ENCODE peak calls at places on chromosome 1, in five cellular contexts. F is HFFc6, P is NB4, Y is lower leg skin, R is choroid plexus epithelial cell. U is an unnamed sample.

GRCh38 chr1:118948351-118948750 is 39.8 kb downstream of the TBX15 start:
- DNase-seq in R (peak; percentile 37), P (no peak), Y (no peak), F (no peak), U (no peak)

GRCh38 chr1:41811978-41812852 is 106.5 kb downstream of the HIVEP3 start:
- DNase-seq in F (peak; percentile 56), Y (peak; percentile 25), P (peak; percentile 74), R (peak; percentile 90), U (peak; percentile 80)

GRCh38 chr1:234617986-234618725 is 8.2 kb upstream of the IRF2BP2 start:
- DNase-seq in R (peak; percentile 63), Y (no peak), P (no peak), F (peak; percentile 49), U (peak; percentile 88)

GRCh38 chr1:150072959-150073358 is 5.4 kb downstream of the VPS45 start:
- DNase-seq in Y (no peak), P (peak; percentile 37), F (peak; percentile 36), R (peak; percentile 60), U (no peak)

GRCh38 chr1:153661111-153661708 is 2.7 kb downstream of the SNAPIN start:
- DNase-seq in Y (no peak), F (no peak), R (peak; percentile 9), P (peak; percentile 34), U (no peak)

GRCh38 chr1:10308001-10308400 is 90.9 kb upstream of the PGD start:
- DNase-seq in Y (no peak), F (no peak), P (no peak), R (no peak), U (no peak)

GRCh38 chr1:155126494-155127104 is 1.1 kb upstream of the EFNA1 start:
- DNase-seq in F (no peak), Y (no peak), R (peak; percentile 48), P (no peak), U (no peak)

GRCh38 chr1:8120693-8121260 is 94.7 kb upstream of the ERRFI1 start:
- DNase-seq in P (peak; percentile 26), Y (no peak), F (no peak), R (peak; percentile 69), U (no peak)

GRCh38 chr1:113951719-113952118 is 22.6 kb downstream of the HIPK1 start:
- DNase-seq in P (no peak), Y (no peak), R (no peak), F (no peak), U (no peak)

GRCh38 chr1:113947388-113948107 is 18.4 kb downstream of the HIPK1 start:
- DNase-seq in F (no peak), Y (no peak), P (no peak), R (no peak), U (no peak)

GRCh38 chr1:113946668-113947387 is 17.7 kb downstream of the HIPK1 start:
- DNase-seq in F (no peak), Y (no peak), R (no peak), P (peak; percentile 9), U (no peak)

GRCh38 chr1:113949007-113949406 is 19.9 kb downstream of the HIPK1 start:
- DNase-seq in R (no peak), Y (no peak), F (no peak), P (peak; percentile 34), U (no peak)

GRCh38 chr1:113950908-113951307 is 21.8 kb downstream of the HIPK1 start:
- DNase-seq in Y (no peak), F (no peak), P (no peak), R (no peak), U (no peak)
- TF ChIP-seq CTCF in Y (no peak), F (no peak), P (no peak), R (no peak), U (no peak)

DNA sequence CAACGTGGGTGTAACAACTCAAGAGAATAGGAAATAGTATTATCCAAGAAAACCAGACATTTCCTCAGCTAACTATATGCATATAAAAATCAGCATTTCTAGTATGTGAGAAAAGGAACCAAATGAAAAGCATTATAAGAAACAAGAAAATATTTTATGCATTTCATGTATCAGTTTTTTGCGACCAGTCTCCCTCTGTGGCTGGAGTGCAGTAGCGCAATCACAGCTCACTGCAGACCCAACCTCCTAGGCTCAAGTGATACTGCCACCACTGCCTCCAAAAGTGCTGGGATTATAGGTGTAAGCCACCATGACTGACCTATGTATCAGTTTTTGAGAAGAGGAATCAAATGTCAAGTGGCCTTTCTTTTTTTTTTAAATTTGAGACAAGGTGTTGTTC is 31.0 kb downstream of the SLC16A1 start:
- DNase-seq in P (no peak), Y (no peak), R (no peak), F (no peak), U (no peak)
- TF ChIP-seq CTCF in P (no peak), Y (no peak), R (peak; percentile 42), F (peak; percentile 42), U (no peak)

GRCh38 chr1:160109686-160110085 is 5.9 kb upstream of the ATP1A2 start:
- DNase-seq in F (no peak), Y (no peak), P (no peak), R (no peak), U (no peak)

GRCh38 chr1:160107512-160107911 is 8.0 kb upstream of the ATP1A2 start:
- DNase-seq in F (no peak), R (no peak), P (no peak), Y (no peak), U (no peak)

GRCh38 chr1:160112370-160112769 is 3.2 kb upstream of the ATP1A2 start:
- DNase-seq in P (no peak), Y (no peak), R (peak; percentile 56), F (no peak), U (no peak)

GRCh38 chr1:160105155-160105554 is 6.7 kb upstream of the IGSF8 start:
- DNase-seq in F (no peak), P (no peak), R (no peak), Y (no peak), U (no peak)

GRCh38 chr1:160108888-160109662 is 6.5 kb upstream of the ATP1A2 start:
- DNase-seq in R (peak; percentile 89), F (peak; percentile 39), Y (no peak), P (peak; percentile 68), U (peak; percentile 28)
- TF ChIP-seq CTCF in R (peak; percentile 74), F (peak; percentile 78), Y (no peak), P (peak; percentile 62), U (peak; percentile 58)

GRCh38 chr1:48851638-48852037 is 74.9 kb upstream of the BEND5 start:
- DNase-seq in F (no peak), P (no peak), Y (no peak), R (no peak), U (peak; percentile 31)
- TF ChIP-seq CTCF in F (no peak), P (no peak), Y (no peak), R (no peak), U (no peak)

DNA sequence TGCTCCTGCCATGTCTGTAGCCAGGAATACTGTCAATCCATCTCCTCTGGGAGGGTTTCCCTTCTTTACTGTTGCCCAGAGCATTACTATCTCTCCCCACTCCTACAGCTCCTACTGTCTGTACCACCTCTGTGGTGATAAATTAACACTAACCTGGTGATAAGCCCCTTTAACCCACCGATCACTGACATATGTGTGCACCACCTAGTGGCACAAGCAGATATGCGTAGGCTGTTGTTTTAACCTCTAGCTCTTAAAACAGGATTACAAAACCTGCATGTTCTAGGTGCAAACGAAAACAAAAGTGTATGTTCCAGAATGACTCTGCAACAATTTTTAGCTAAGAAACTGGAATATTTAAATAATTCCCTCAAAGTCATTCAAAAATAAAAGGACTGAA is 93.9 kb upstream of the BEND5 start:
- DNase-seq in F (no peak), P (peak; percentile 41), R (peak; percentile 56), Y (no peak), U (no peak)
- TF ChIP-seq CTCF in F (peak; percentile 9), P (peak; percentile 64), R (peak; percentile 61), Y (no peak), U (peak; percentile 60)

GRCh38 chr1:28066393-28067154 is 21.8 kb downstream of the EYA3 start:
- DNase-seq in F (no peak), P (no peak), Y (no peak), R (no peak), U (no peak)
- TF ChIP-seq CTCF in F (no peak), P (no peak), Y (no peak), R (no peak), U (no peak)

DNA sequence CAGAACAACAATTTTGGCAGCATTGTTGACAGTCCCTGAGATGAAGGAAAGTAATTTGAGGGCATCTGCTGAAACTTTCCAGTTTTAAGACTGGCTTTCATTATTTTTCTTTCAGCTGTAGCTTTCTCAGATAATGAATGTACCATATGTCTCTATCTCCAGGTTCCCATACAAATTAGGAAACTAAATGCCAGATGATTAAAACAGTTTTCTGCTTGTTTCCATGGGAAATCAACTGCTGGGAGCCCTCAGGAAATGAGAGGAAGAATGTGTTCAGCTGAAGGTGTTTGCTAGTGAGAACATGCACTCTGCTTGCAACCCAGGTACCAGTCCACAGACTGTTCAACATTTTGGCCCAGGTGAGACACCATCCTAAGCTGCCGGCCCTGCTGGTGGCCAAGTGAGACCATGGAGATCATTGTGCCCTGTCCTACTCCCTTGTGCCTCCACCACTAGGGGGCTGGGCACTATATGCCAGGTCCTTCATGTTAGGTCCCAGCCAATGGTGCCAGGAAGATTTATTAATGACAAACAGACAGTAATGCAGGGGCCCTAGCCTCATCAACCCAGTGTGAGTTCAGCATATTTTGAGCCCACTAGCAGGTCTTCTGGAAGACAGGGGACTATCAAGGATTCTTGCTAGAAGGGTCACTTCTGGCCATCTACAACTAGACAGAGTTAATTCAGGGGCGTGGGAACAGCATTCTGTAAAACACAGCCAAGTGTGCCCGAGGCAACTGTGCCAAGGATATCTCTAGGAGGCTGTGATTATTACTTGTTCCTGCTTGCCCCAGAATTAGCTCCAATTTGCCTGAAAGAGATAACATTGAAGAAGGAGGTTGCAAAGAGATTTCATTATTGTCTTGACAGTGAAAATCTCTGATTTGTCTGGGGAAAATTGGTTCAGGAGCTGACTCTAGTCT is 17.0 kb upstream of the LRRC8C start:
- DNase-seq in Y (peak; percentile 53), F (no peak), P (peak; percentile 52), R (no peak), U (no peak)
- TF ChIP-seq CTCF in Y (no peak), F (peak; percentile 72), P (peak; percentile 70), R (peak; percentile 49), U (peak; percentile 41)

DNA sequence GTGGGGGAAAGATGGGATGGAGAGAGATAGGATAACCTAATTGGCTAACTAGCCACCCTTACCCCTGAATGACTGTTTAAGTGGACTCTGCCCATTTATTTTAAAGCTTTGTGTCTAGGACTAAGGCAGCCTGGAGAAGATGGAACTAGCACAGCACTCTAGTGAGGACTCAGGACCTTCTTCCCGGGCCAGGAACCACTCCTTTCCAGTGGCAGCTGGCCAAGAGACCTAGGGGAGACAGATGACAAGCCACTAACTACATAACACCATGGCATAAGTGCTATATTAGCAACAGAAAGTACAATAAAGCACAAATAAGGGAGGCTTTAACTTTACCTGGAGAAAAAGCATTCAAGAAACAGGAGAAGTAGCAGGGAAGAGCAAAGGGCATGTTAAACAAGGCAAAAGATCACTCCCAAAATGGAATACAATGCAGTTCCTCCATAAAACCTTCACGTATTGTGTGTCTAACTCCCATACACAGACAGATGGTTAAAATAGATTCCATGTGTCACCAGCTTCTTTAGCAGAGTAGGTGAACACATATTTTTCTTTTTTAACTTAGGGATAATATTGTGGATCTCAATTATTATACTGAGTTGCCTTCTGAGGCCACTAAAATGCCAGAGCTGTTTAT is 20.6 kb downstream of the CLCA1 start:
- DNase-seq in Y (no peak), P (no peak), F (no peak), R (no peak), U (no peak)
- TF ChIP-seq CTCF in Y (no peak), P (no peak), F (no peak), R (no peak), U (no peak)

U was measured in AG09309.